ENCODE peak calls at places on chromosomes 12 and 14, in nine cellular contexts. One of them, this sample, is unnamed.

GRCh38 chr12:31234053-31234835 is 91.7 kb downstream of the SINHCAF start:
- DNase-seq in aorta: no peak
- DNase-seq in small intestine: no peak
- DNase-seq in HFF-Myc: no peak
- DNase-seq in naive B cell: no peak
- DNase-seq in cardiac muscle cell: no peak
- DNase-seq in MCF 10A: no peak
- DNase-seq in activated CD4-positive, alpha-beta T cell treated with anti-CD3 and anti-CD28 coated beads, Interleukin-2, amount 50 U/mL, for 1 hour: no peak
- DNase-seq in HT-29: no peak
- DNase-seq in this sample: peak; percentile 31

GRCh38 chr12:94100254-94100653 is 48.1 kb upstream of the PLXNC1 start:
- DNase-seq in aorta: no peak
- DNase-seq in small intestine: peak; percentile 75
- DNase-seq in HFF-Myc: no peak
- DNase-seq in naive B cell: no peak
- DNase-seq in cardiac muscle cell: no peak
- DNase-seq in MCF 10A: peak; percentile 98
- DNase-seq in activated CD4-positive, alpha-beta T cell treated with anti-CD3 and anti-CD28 coated beads, Interleukin-2, amount 50 U/mL, for 1 hour: no peak
- DNase-seq in HT-29: peak; percentile 43
- DNase-seq in this sample: peak; percentile 78

GRCh38 chr14:102086346-102086971 is 385 bp downstream of the HSP90AA1 start:
- DNase-seq in aorta: peak; percentile 86
- DNase-seq in small intestine: peak; percentile 64
- DNase-seq in HFF-Myc: no peak
- DNase-seq in naive B cell: peak; percentile 62
- DNase-seq in cardiac muscle cell: peak; percentile 64
- DNase-seq in MCF 10A: peak; percentile 46
- DNase-seq in activated CD4-positive, alpha-beta T cell treated with anti-CD3 and anti-CD28 coated beads, Interleukin-2, amount 50 U/mL, for 1 hour: peak; percentile 58
- DNase-seq in HT-29: peak; percentile 33
- DNase-seq in this sample: peak; percentile 46

GRCh38 chr14:72598328-72598727 is 295.6 kb downstream of the DPF3 start:
- DNase-seq in aorta: no peak
- DNase-seq in small intestine: no peak
- DNase-seq in HFF-Myc: no peak
- DNase-seq in naive B cell: no peak
- DNase-seq in cardiac muscle cell: no peak
- DNase-seq in MCF 10A: no peak
- DNase-seq in activated CD4-positive, alpha-beta T cell treated with anti-CD3 and anti-CD28 coated beads, Interleukin-2, amount 50 U/mL, for 1 hour: no peak
- DNase-seq in HT-29: no peak
- DNase-seq in this sample: no peak

GRCh38 chr14:59870277-59871165 is at the start of gene RTN1:
- DNase-seq in aorta: peak; percentile 92
- DNase-seq in small intestine: peak; percentile 15
- DNase-seq in HFF-Myc: no peak
- DNase-seq in naive B cell: no peak
- DNase-seq in cardiac muscle cell: peak; percentile 87
- DNase-seq in MCF 10A: peak; percentile 64
- DNase-seq in activated CD4-positive, alpha-beta T cell treated with anti-CD3 and anti-CD28 coated beads, Interleukin-2, amount 50 U/mL, for 1 hour: peak; percentile 1
- DNase-seq in HT-29: no peak
- DNase-seq in this sample: peak; percentile 30

GRCh38 chr12:11794311-11794710 is 144.8 kb downstream of the ETV6 start:
- DNase-seq in aorta: no peak
- DNase-seq in small intestine: no peak
- DNase-seq in HFF-Myc: no peak
- DNase-seq in naive B cell: no peak
- DNase-seq in cardiac muscle cell: peak; percentile 72
- DNase-seq in MCF 10A: no peak
- DNase-seq in activated CD4-positive, alpha-beta T cell treated with anti-CD3 and anti-CD28 coated beads, Interleukin-2, amount 50 U/mL, for 1 hour: no peak
- DNase-seq in HT-29: peak; percentile 72
- DNase-seq in this sample: no peak

GRCh38 chr14:31927348-31927826 is 149.7 kb upstream of the ARHGAP5 start:
- DNase-seq in aorta: no peak
- DNase-seq in small intestine: no peak
- DNase-seq in HFF-Myc: peak; percentile 72
- DNase-seq in naive B cell: no peak
- DNase-seq in cardiac muscle cell: peak; percentile 81
- DNase-seq in MCF 10A: peak; percentile 57
- DNase-seq in activated CD4-positive, alpha-beta T cell treated with anti-CD3 and anti-CD28 coated beads, Interleukin-2, amount 50 U/mL, for 1 hour: no peak
- DNase-seq in HT-29: peak; percentile 40
- DNase-seq in this sample: peak; percentile 87

GRCh38 chr14:22180045-22180444 is 409.0 kb downstream of the DAD1 start:
- DNase-seq in aorta: no peak
- DNase-seq in small intestine: no peak
- DNase-seq in HFF-Myc: no peak
- DNase-seq in naive B cell: no peak
- DNase-seq in cardiac muscle cell: no peak
- DNase-seq in MCF 10A: no peak
- DNase-seq in activated CD4-positive, alpha-beta T cell treated with anti-CD3 and anti-CD28 coated beads, Interleukin-2, amount 50 U/mL, for 1 hour: no peak
- DNase-seq in HT-29: no peak
- DNase-seq in this sample: no peak

GRCh38 chr12:93229494-93230310 is 148.0 kb upstream of the NUDT4 start:
- DNase-seq in aorta: no peak
- DNase-seq in small intestine: no peak
- DNase-seq in HFF-Myc: peak; percentile 41
- DNase-seq in naive B cell: no peak
- DNase-seq in cardiac muscle cell: no peak
- DNase-seq in MCF 10A: peak; percentile 73
- DNase-seq in activated CD4-positive, alpha-beta T cell treated with anti-CD3 and anti-CD28 coated beads, Interleukin-2, amount 50 U/mL, for 1 hour: no peak
- DNase-seq in HT-29: peak; percentile 62
- DNase-seq in this sample: peak; percentile 87

GRCh38 chr14:69943084-69943797 is 64.0 kb downstream of the SMOC1 start:
- DNase-seq in aorta: no peak
- DNase-seq in small intestine: peak; percentile 19
- DNase-seq in HFF-Myc: no peak
- DNase-seq in naive B cell: no peak
- DNase-seq in cardiac muscle cell: peak; percentile 79
- DNase-seq in MCF 10A: no peak
- DNase-seq in activated CD4-positive, alpha-beta T cell treated with anti-CD3 and anti-CD28 coated beads, Interleukin-2, amount 50 U/mL, for 1 hour: no peak
- DNase-seq in HT-29: peak; percentile 1
- DNase-seq in this sample: no peak